ENCODE peak calls at places on chromosomes 1 and 21, in nine cellular contexts. Z is IMR-90, B is adrenal gland, W is suprapubic skin, P is right lobe of liver, O is erythroblast, X is H1, L is A549, Y is HCT116. F is an unnamed sample.

GRCh38 chr1:85342177-85342576 is 65.7 kb upstream of the BCL10 start:
- DNase-seq in Z (peak; percentile 77), B (no peak), X (no peak), Y (no peak), O (no peak), P (no peak), L (no peak), W (no peak), F (no peak)

GRCh38 chr1:96722161-96722908 is 751 bp downstream of the PTBP2 start:
- DNase-seq in L (peak; percentile 46), Y (no peak), P (peak; percentile 73), W (peak; percentile 78), B (peak; percentile 78), Z (peak; percentile 54), O (peak; percentile 68), X (peak; percentile 81), F (peak; percentile 38)

GRCh38 chr1:154765970-154766369 is 104.1 kb downstream of the KCNN3 start:
- DNase-seq in X (no peak), W (peak; percentile 48), L (peak; percentile 76), Y (peak; percentile 38), P (no peak), Z (peak; percentile 34), O (peak; percentile 23), B (no peak), F (peak; percentile 60)

GRCh38 chr21:41883582-41883981 is 4.4 kb upstream of the PRDM15 start:
- DNase-seq in L (no peak), P (no peak), O (no peak), Y (no peak), B (no peak), W (no peak), X (no peak), Z (peak; percentile 12), F (no peak)

GRCh38 chr1:115331531-115332331 is 6.3 kb downstream of the NGF start:
- DNase-seq in W (no peak), P (no peak), B (no peak), X (no peak), L (no peak), O (no peak), Y (no peak), Z (peak; percentile 83), F (no peak)

GRCh38 chr1:107689157-107689556 is 275.8 kb downstream of the VAV3 start:
- DNase-seq in Y (no peak), W (no peak), O (no peak), P (no peak), Z (no peak), L (no peak), B (no peak), X (no peak), F (no peak)

GRCh38 chr1:226302731-226303130 is 6.2 kb downstream of the LIN9 start:
- DNase-seq in X (no peak), O (no peak), Y (no peak), B (no peak), Z (no peak), L (no peak), W (no peak), P (no peak), F (no peak)

GRCh38 chr1:180926164-180926981 is 13.7 kb downstream of the KIAA1614 start:
- DNase-seq in O (peak; percentile 91), L (no peak), X (no peak), B (peak; percentile 86), Y (no peak), W (no peak), Z (peak; percentile 43), P (no peak), F (peak; percentile 47)

GRCh38 chr1:84936116-84936810 is 43.3 kb upstream of the LPAR3 start:
- DNase-seq in P (no peak), B (peak; percentile 68), Z (peak; percentile 72), W (no peak), Y (peak; percentile 39), L (peak; percentile 47), O (peak; percentile 54), X (peak; percentile 53), F (peak; percentile 27)

GRCh38 chr21:45329261-45330074 is 41.8 kb upstream of the POFUT2 start:
- DNase-seq in L (peak; percentile 40), W (peak; percentile 59), O (no peak), Z (no peak), Y (no peak), B (no peak), X (no peak), P (peak; percentile 77), F (peak; percentile 71)

GRCh38 chr1:199064971-199065370 is 426.1 kb downstream of the PTPRC start:
- DNase-seq in L (no peak), X (no peak), W (no peak), Z (no peak), P (no peak), B (no peak), Y (no peak), O (no peak), F (no peak)

GRCh38 chr1:39680751-39681150 is 8.8 kb upstream of the NT5C1A start:
- DNase-seq in W (no peak), O (no peak), Y (no peak), X (no peak), L (no peak), B (no peak), P (no peak), Z (no peak), F (no peak)

GRCh38 chr21:45421846-45422775 is 17.1 kb downstream of the COL18A1 start:
- DNase-seq in W (no peak), Y (no peak), L (no peak), O (no peak), X (no peak), P (no peak), B (no peak), Z (no peak), F (no peak)

GRCh38 chr1:33420870-33421775 is 9.8 kb downstream of the PHC2 start:
- DNase-seq in L (no peak), Y (no peak), W (no peak), B (no peak), P (no peak), O (no peak), X (no peak), Z (peak; percentile 69), F (no peak)

GRCh38 chr1:204363335-204364114 is 3.8 kb upstream of the PLEKHA6 start:
- DNase-seq in W (peak; percentile 78), Z (peak; percentile 71), B (peak; percentile 85), X (peak; percentile 91), O (peak; percentile 77), Y (peak; percentile 54), L (peak; percentile 44), P (peak; percentile 62), F (peak; percentile 53)
- TF ChIP-seq POLR2A in W (no peak), Z (peak; percentile 61), B (no peak), X (no peak), O (no peak), Y (peak; percentile 9), L (no peak), P (no peak), F (no peak)

GRCh38 chr1:32335951-32336867 is at the start of gene MARCKSL1:
- DNase-seq in W (peak; percentile 81), B (peak; percentile 83), L (peak; percentile 43), Y (peak; percentile 32), O (peak; percentile 82), Z (peak; percentile 55), X (peak; percentile 94), P (peak; percentile 87), F (no peak)

GRCh38 chr1:32333251-32333963 is 2.6 kb downstream of the MARCKSL1 start:
- DNase-seq in X (no peak), B (no peak), W (no peak), Z (no peak), O (no peak), P (no peak), Y (no peak), L (no peak), F (no peak)

GRCh38 chr1:32335619-32335950 is 448 bp downstream of the MARCKSL1 start:
- DNase-seq in B (no peak), X (no peak), W (no peak), Y (no peak), Z (no peak), O (peak; percentile 46), L (no peak), P (no peak), F (no peak)

GRCh38 chr1:32334864-32335618 is 992 bp downstream of the MARCKSL1 start:
- DNase-seq in O (peak; percentile 63), W (no peak), X (peak; percentile 57), P (peak; percentile 68), B (peak; percentile 73), Y (no peak), Z (peak; percentile 21), L (peak; percentile 30), F (no peak)

DNA sequence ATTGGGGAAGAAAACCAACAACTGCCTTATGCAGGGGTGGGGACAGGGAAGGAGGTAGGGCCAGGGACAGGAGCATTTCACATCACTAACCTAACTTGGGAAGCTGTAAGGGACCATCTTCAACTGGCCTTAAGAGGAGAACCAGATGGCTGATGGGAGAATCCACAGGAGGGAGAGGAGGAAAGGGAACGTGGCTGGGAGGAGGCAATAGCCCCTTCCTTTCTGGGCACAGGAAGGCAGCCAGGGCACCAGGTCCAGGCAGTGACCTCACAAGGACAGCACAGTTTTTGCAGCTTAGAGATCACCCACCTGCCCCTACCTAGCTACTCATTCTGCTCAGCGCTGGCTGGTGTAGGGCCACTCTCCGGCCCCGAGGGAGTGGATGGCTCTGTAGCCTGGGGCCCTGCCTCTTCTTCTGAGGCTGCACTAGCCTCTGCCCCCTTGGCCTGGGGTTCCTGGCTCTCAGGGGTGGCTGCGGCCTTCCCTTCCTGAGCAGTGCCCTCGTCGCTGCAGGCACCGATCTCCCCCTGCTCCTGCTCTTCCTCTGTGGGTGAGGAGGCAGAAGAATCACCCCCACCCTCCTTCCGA is 1.7 kb downstream of the MARCKSL1 start:
- DNase-seq in L (no peak), O (no peak), P (no peak), B (no peak), Z (no peak), X (no peak), W (no peak), Y (no peak), F (no peak)
- TF ChIP-seq POLR2A in L (no peak), O (no peak), P (no peak), B (no peak), Z (no peak), X (peak; percentile 89), W (no peak), Y (no peak), F (no peak)

GRCh38 chr1:177953549-177953948 is 16.3 kb downstream of the SEC16B start:
- DNase-seq in O (no peak), W (no peak), B (no peak), Z (no peak), X (no peak), L (no peak), P (no peak), Y (no peak), F (no peak)
- TF ChIP-seq POLR2A in O (no peak), W (no peak), B (no peak), Z (no peak), X (no peak), L (no peak), P (no peak), Y (no peak), F (no peak)

DNA sequence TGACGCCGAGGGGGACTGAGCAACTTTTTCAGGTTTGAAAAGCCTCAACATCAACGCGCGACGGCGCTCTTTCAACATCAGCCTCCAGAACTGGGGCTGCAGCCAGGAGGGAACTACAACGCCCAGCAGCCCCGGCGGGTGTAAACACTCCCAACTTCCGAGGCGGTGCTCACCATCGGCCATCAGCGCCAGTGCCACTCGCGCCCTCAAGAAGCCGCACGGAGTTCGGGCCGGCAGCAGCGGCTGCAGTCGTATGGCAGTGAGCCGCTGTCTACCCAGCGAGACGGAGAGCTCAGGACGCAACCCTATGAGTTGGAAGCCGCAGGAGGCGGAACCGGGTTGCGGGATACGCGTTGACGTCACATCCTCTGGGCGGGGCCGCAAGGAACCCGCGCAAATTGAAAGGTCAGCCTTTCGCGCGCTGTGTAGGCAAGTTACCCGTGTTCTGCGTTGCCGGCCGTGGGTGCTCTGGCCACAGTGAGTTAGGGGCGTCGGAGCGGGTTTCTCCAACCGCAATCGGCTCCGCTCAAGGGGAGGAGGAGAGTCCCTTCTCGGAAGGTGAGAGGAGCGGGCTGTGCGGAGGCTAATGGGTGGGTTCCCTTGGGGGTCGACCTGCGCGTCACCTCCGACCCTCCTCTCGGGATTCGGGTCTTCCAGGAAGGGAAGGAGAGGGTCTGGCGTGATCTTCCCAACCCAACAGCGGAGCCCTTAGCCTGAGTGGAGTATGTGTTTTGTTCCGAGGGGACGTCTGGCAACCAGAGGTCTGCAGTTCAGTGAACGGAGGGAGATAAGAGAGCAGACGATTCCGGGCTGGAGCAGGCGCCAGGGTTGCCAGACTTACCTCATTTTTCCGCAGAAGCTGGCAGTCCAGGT is at the start of gene EXO1:
- DNase-seq in L (peak; percentile 98), B (peak; percentile 93), Y (peak; percentile 82), P (peak; percentile 90), O (peak; percentile 95), W (peak; percentile 88), Z (peak; percentile 92), X (peak; percentile 91), F (peak; percentile 82)
- TF ChIP-seq POLR2A in L (peak; percentile 54), B (no peak), Y (peak; percentile 75), P (no peak), O (peak; percentile 91), W (no peak), Z (peak; percentile 77), X (peak; percentile 82), F (peak; percentile 80)